ENCODE peak calls at places on chromosome 12, in nine cellular contexts. S, V, R, E, N, F, P, W and A are unnamed samples.

GRCh38 chr12:10726945-10727344 is 3.8 kb upstream of the YBX3 start:
- DNase-seq in S (no peak), P (no peak), F (no peak), V (peak), R (no peak), E (no peak), N (no peak), W (no peak), A (no peak)

GRCh38 chr12:52351196-52352059 is 15.9 kb downstream of the KRT85 start:
- DNase-seq in E (no peak), R (no peak), S (no peak), W (peak), F (no peak), N (no peak), V (no peak), P (no peak), A (no peak)

GRCh38 chr12:122024132-122024785 is 2.6 kb downstream of the BCL7A start:
- DNase-seq in F (no peak), P (peak), R (peak), S (no peak), V (no peak), N (no peak), W (no peak), E (no peak), A (peak)

GRCh38 chr12:64720884-64721283 is 38.3 kb downstream of the GNS start:
- DNase-seq in P (no peak), E (no peak), R (no peak), F (no peak), N (no peak), S (no peak), V (no peak), W (no peak), A (no peak)

GRCh38 chr12:109910969-109911348 is 10.9 kb downstream of the TCHP start:
- DNase-seq in S (peak), F (peak), N (peak), V (peak), W (no peak), R (peak), E (peak), P (peak), A (peak)

GRCh38 chr12:55039761-55040160 is 20.0 kb downstream of the NEUROD4 start:
- DNase-seq in R (no peak), S (no peak), F (no peak), N (peak), V (no peak), E (no peak), P (no peak), W (no peak), A (no peak)

GRCh38 chr12:82625523-82625922 is 61.2 kb upstream of the TMTC2 start:
- DNase-seq in S (no peak), N (peak), E (no peak), R (peak), W (no peak), V (no peak), F (no peak), P (no peak), A (no peak)

GRCh38 chr12:124835652-124836410 is 27.8 kb downstream of the SCARB1 start:
- DNase-seq in E (no peak), V (peak), F (no peak), N (no peak), S (no peak), P (no peak), R (no peak), W (no peak), A (no peak)

GRCh38 chr12:99121476-99121965 is 476.4 kb downstream of the APAF1 start:
- DNase-seq in R (no peak), N (no peak), E (no peak), F (no peak), V (no peak), S (no peak), P (no peak), W (no peak), A (no peak)

GRCh38 chr12:110073049-110073831 is 24.9 kb upstream of the C12orf76 start:
- DNase-seq in E (no peak), F (no peak), S (peak), N (no peak), R (peak), V (peak), P (peak), W (peak), A (peak)

GRCh38 chr12:15184484-15184883 is 36.7 kb downstream of the RERG start:
- DNase-seq in V (no peak), W (no peak), F (no peak), E (no peak), R (no peak), P (no peak), S (no peak), N (no peak), A (no peak)

GRCh38 chr12:38175538-38175937 is 141.0 kb upstream of the ALG10B start:
- DNase-seq in F (no peak), S (no peak), P (no peak), V (peak), E (no peak), N (no peak), R (no peak), W (no peak), A (no peak)

GRCh38 chr12:58966939-58967338 is 46.6 kb upstream of the LRIG3 start:
- DNase-seq in F (no peak), S (no peak), R (no peak), E (no peak), N (no peak), W (no peak), P (peak), V (no peak), A (no peak)

GRCh38 chr12:50402270-50403000 is 1.8 kb downstream of the LARP4 start:
- DNase-seq in R (no peak), E (no peak), V (peak), S (no peak), P (peak), N (no peak), W (no peak), F (no peak), A (no peak)

GRCh38 chr12:124687695-124688301 is 120.4 kb upstream of the NCOR2 start:
- DNase-seq in W (no peak), R (no peak), E (no peak), N (peak), S (no peak), F (no peak), V (no peak), P (peak), A (no peak)

GRCh38 chr12:57430117-57430930 is 519 bp downstream of the R3HDM2 start:
- DNase-seq in E (no peak), S (no peak), N (no peak), W (peak), F (no peak), R (peak), P (peak), V (peak), A (peak)

GRCh38 chr12:56720696-56721615 is 4.1 kb downstream of the NACA start:
- DNase-seq in E (no peak), S (no peak), P (no peak), N (no peak), W (no peak), F (no peak), V (no peak), R (peak), A (no peak)

GRCh38 chr12:127650626-127651025 is 616.3 kb upstream of the TMEM132C start:
- DNase-seq in W (no peak), E (no peak), P (peak), R (no peak), S (no peak), F (no peak), N (no peak), V (no peak), A (no peak)

GRCh38 chr12:40646456-40646855 is 45.8 kb upstream of the CNTN1 start:
- DNase-seq in R (no peak), S (no peak), W (no peak), E (no peak), V (no peak), F (no peak), P (no peak), N (no peak), A (no peak)

GRCh38 chr12:32390572-32391219 is 8.7 kb upstream of the FGD4 start:
- DNase-seq in F (no peak), W (no peak), E (no peak), S (peak), R (peak), N (no peak), P (peak), V (no peak), A (no peak)

GRCh38 chr12:91833780-91834359 is 311.8 kb downstream of the BTG1 start:
- DNase-seq in R (no peak), P (no peak), W (no peak), V (no peak), S (no peak), F (no peak), E (no peak), N (no peak), A (no peak)

GRCh38 chr12:53046655-53047220 is 3.1 kb upstream of the TNS2 start:
- DNase-seq in P (peak), S (no peak), N (peak), V (no peak), W (peak), R (peak), F (no peak), E (no peak), A (peak)

GRCh38 chr12:21526053-21526452 is at the start of gene SPX:
- DNase-seq in P (peak), E (no peak), N (no peak), F (no peak), V (peak), R (no peak), W (no peak), S (no peak), A (peak)

GRCh38 chr12:55707841-55708694 is at the start of gene ITGA7:
- DNase-seq in E (peak), S (peak), F (no peak), N (peak), P (peak), R (peak), V (peak), W (peak), A (peak)

GRCh38 chr12:12716151-12716844 is 870 bp upstream of the CDKN1B start:
- DNase-seq in V (peak), P (peak), R (peak), E (peak), W (peak), N (no peak), F (no peak), S (no peak), A (no peak)

GRCh38 chr12:64826234-64826633 is 1.8 kb downstream of the TBC1D30 start:
- DNase-seq in N (peak), V (no peak), R (peak), F (no peak), E (peak), P (peak), W (no peak), S (peak), A (no peak)

GRCh38 chr12:24380122-24380521 is 430.7 kb upstream of the SOX5 start:
- DNase-seq in F (no peak), R (peak), N (peak), S (no peak), W (no peak), P (no peak), V (no peak), E (no peak), A (no peak)

GRCh38 chr12:51636581-51636980 is 45.5 kb downstream of the SCN8A start:
- DNase-seq in V (peak), F (no peak), N (no peak), E (no peak), R (no peak), P (peak), S (no peak), W (no peak), A (no peak)

GRCh38 chr12:110704750-110705149 is 15.8 kb upstream of the HVCN1 start:
- DNase-seq in E (peak), R (peak), W (peak), V (peak), S (no peak), P (no peak), F (peak), N (peak), A (peak)

GRCh38 chr12:52200783-52201519 is 9.1 kb upstream of the KRT80 start:
- DNase-seq in R (no peak), E (no peak), S (no peak), V (no peak), W (no peak), F (no peak), N (no peak), P (no peak), A (no peak)

GRCh38 chr12:53418221-53418620 is 5.4 kb upstream of the AMHR2 start:
- DNase-seq in S (no peak), F (no peak), E (no peak), V (no peak), N (no peak), W (no peak), P (no peak), R (no peak), A (no peak)

GRCh38 chr12:108777156-108777555 is 45.8 kb upstream of the CORO1C start:
- DNase-seq in S (no peak), V (no peak), P (no peak), W (no peak), E (no peak), N (peak), F (no peak), R (peak), A (no peak)

GRCh38 chr12:2194571-2194970 is 141.8 kb downstream of the CACNA1C start:
- DNase-seq in R (no peak), N (no peak), E (no peak), P (no peak), V (no peak), W (no peak), S (no peak), F (no peak), A (no peak)

GRCh38 chr12:2194060-2194459 is 141.3 kb downstream of the CACNA1C start:
- DNase-seq in E (no peak), S (no peak), N (no peak), V (no peak), F (no peak), P (no peak), R (no peak), W (no peak), A (no peak)

GRCh38 chr12:2195085-2195484 is 142.3 kb downstream of the CACNA1C start:
- DNase-seq in F (no peak), V (no peak), P (no peak), S (no peak), E (no peak), N (no peak), R (no peak), W (no peak), A (no peak)

GRCh38 chr12:2198542-2198941 is 145.8 kb downstream of the CACNA1C start:
- DNase-seq in R (no peak), N (no peak), W (no peak), F (no peak), E (no peak), S (no peak), V (no peak), P (no peak), A (no peak)

DNA sequence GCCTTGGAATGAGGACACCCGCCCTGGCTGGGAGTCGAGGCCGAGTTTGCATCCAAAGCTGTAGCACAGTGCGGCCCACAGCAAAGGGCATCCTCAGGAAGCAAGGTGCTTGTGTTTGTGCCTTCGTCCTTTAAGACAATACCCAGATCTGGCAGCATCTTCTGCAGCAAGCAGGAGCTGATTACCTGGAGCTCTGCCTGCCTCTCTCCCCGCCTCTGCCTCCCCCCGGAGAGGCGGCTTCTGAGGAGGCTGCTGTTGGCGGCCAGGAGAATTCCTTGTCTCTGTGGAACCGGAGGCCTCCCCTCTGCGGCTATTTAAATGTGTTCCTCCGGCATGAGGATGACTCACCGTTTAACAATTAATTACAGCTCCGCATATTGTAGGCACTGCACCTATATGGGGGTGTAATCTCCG is 145.3 kb downstream of the CACNA1C start:
- DNase-seq in E (peak), P (peak), V (no peak), F (peak), S (no peak), N (peak), R (peak), W (no peak), A (no peak)
- H3K4me3 ChIP-seq in E (no peak), P (no peak), V (no peak), F (peak), S (no peak), N (no peak), R (peak), W (no peak), A (no peak)

GRCh38 chr12:114665411-114666181 is 18.4 kb downstream of the TBX3 start:
- DNase-seq in V (peak), R (peak), E (no peak), W (no peak), P (no peak), N (peak), S (no peak), F (no peak), A (no peak)
- TF ChIP-seq EZH2phosphoT487 in V (no peak), R (peak), E (no peak), W (no peak), P (no peak), N (peak), S (no peak), F (no peak), A (no peak)

GRCh38 chr12:120197542-120197887 is 3.0 kb upstream of the GCN1 start:
- DNase-seq in R (no peak), N (no peak), S (no peak), V (no peak), W (no peak), F (no peak), E (no peak), P (no peak), A (no peak)

GRCh38 chr12:120194534-120195395 is at the start of gene GCN1:
- DNase-seq in V (peak), S (peak), R (peak), N (peak), F (peak), W (peak), E (peak), P (peak), A (peak)

GRCh38 chr12:120199595-120200306 is 1.2 kb downstream of the RPLP0 start:
- DNase-seq in V (peak), N (no peak), R (no peak), W (no peak), S (no peak), F (no peak), P (peak), E (no peak), A (peak)

GRCh38 chr12:120196363-120196762 is 1.8 kb upstream of the GCN1 start:
- DNase-seq in R (no peak), V (no peak), E (no peak), W (no peak), P (no peak), F (no peak), S (no peak), N (no peak), A (no peak)

DNA sequence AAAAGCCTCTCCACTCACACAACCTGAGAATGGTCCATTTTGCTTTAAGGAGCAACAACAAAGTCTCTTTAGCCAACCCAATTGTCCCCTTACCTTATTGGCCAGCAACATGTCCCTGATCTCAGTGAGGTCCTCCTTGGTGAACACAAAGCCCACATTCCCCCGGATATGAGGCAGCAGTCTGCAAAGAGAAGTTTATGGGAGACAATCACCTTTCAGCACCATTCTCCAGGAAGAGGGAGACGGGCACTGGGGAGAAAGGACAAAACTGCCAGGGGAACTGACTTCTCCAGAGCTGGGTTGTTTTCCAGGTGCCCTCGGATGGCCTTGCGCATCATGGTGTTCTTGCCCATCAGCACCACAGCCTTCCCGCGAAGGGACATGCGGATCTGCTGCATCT is 1.9 kb downstream of the RPLP0 start:
- DNase-seq in P (no peak), E (no peak), V (peak), R (no peak), W (no peak), S (no peak), N (no peak), F (no peak), A (no peak)
- H3K4me3 ChIP-seq in P (peak), E (no peak), V (peak), R (peak), W (peak), S (peak), N (peak), F (peak), A (peak)

DNA sequence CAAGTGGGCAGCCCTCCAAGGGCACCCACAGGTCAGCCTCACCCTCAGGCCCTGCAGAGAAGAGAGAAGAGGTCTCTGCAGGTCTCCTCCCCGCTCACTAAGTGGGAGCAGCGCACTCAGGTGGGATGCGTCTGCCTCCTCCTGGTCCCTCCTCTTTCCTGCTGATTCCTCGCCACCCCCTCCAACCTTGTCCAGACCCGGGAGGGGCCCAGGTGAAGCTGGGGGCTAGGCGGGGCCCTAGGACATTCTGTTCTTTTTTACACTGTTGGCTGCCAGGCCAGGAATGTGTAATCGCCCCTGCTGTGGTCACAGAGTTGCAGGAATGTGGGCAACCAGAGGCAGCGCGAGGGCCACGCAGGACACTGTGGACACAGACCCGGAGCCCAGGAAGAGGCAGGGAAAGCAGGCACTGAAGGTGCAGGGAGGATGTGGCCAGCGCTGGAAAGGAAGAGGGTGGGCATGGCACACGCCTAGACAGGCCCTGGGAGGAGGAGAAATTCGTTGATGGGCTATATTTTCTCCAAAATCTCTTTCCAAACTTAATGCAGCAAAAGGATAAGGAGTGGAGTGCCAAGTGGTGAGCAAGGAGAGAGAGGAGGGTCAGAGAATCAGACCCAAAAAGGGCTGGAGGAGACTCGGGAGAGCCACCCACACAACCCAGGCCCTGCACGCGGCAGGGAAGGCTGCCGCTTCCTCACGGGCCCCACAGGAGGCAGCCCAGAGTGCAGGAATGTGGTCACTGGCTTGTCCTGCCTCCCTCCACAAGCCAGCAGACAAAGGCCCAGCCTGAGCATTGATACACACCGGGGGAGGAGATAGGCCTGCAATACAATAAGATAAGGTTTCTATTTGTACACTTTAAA is 947 bp upstream of the SCNN1A start:
- DNase-seq in F (no peak), R (peak), W (no peak), V (no peak), E (peak), N (peak), P (peak), S (peak), A (no peak)
- TF ChIP-seq EZH2phosphoT487 in F (no peak), R (no peak), W (no peak), V (no peak), E (no peak), N (no peak), P (no peak), S (no peak), A (no peak)

DNA sequence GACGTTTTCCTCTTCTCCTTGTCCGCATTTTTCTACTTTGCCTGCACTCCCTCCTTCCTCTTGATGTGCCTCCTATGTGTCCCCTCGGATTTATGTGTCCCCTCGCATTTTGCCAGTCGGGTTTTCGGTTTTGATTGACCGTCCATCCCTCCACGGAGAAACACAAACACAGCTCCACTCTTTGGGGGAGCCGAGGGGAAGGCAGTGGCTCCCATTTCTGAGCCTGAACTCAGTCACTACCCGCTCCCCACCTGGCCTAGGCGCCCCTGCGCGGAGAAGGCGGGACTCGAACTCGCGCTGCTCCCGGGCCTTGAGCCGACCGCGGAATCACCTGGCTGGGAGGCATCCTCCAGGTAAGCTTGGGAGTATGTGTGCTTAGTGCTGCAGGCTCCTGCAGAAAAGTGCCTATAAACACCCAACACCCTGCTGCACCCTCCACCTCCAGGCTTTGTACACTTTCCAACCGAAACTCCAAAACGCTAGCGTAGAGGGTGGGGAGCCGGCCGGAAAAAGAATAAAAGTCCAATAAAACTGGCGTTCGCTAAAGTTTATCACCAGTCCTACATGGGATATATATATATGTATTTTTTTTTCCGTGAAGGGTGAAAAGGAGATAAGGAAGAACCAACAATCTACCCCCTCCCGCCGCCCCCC is 3.4 kb upstream of the CCND2 start:
- DNase-seq in W (peak), E (no peak), R (peak), F (no peak), V (no peak), P (no peak), N (peak), S (no peak), A (no peak)
- H3K4me3 ChIP-seq in W (peak), E (peak), R (peak), F (no peak), V (no peak), P (no peak), N (peak), S (no peak), A (peak)